ENCODE peak calls at places on chromosomes 6 and 20, in ten cellular contexts. M is foreskin keratinocyte; G is GM23248; A is pancreas; R is IMR-90; W is kidney; I is epithelial cell of prostate; O is left ventricle myocardium inferior; B is breast epithelium; X is CD4-positive, alpha-beta T cell. J is an unnamed sample.
A peak's percentile ranks its signal among the peaks of the same experiment; 100 is the strongest.

GRCh38 chr6:38755874-38756273 is 40.8 kb downstream of the DNAH8 start:
- DNase-seq in R (no peak), W (no peak), M (peak; percentile 93), A (no peak), O (no peak), X (no peak), I (peak; percentile 72), G (no peak), B (no peak), J (no peak)

GRCh38 chr20:63071541-63072181 is 64.9 kb upstream of the BHLHE23 start:
- DNase-seq in O (no peak), B (no peak), G (peak; percentile 92), M (peak; percentile 62), I (no peak), R (peak; percentile 81), A (no peak), X (no peak), W (peak; percentile 61), J (peak; percentile 40)

GRCh38 chr6:129882510-129883023 is 21.5 kb upstream of the TMEM244 start:
- DNase-seq in R (no peak), A (no peak), M (no peak), I (no peak), O (no peak), X (no peak), G (no peak), B (no peak), W (no peak), J (no peak)

GRCh38 chr20:5282561-5282960 is 34.2 kb downstream of the PROKR2 start:
- DNase-seq in X (no peak), I (no peak), B (no peak), R (no peak), A (no peak), G (no peak), W (no peak), O (no peak), M (peak; percentile 51), J (no peak)

GRCh38 chr20:11331096-11331495 is 586.6 kb upstream of the BTBD3 start:
- DNase-seq in O (no peak), G (peak; percentile 63), M (peak; percentile 47), R (no peak), W (no peak), B (no peak), A (no peak), I (peak; percentile 33), X (no peak), J (no peak)

GRCh38 chr6:96816182-96816888 is 20.9 kb downstream of the GPR63 start:
- DNase-seq in R (peak; percentile 48), G (no peak), A (no peak), X (no peak), O (no peak), B (no peak), I (no peak), W (no peak), M (no peak), J (no peak)

GRCh38 chr6:18260448-18261106 is 3.8 kb downstream of the DEK start:
- DNase-seq in M (peak; percentile 66), X (no peak), W (no peak), G (peak; percentile 70), B (no peak), R (peak; percentile 36), I (no peak), A (no peak), O (no peak), J (peak; percentile 49)

GRCh38 chr6:15534970-15535369 is 127.9 kb downstream of the DTNBP1 start:
- DNase-seq in X (no peak), I (no peak), B (no peak), G (no peak), R (no peak), O (no peak), M (no peak), W (no peak), A (no peak), J (no peak)

GRCh38 chr6:117548797-117549301 is 53.5 kb downstream of the GOPC start:
- DNase-seq in X (no peak), G (peak; percentile 42), W (no peak), R (peak; percentile 73), I (no peak), M (peak; percentile 73), O (no peak), A (no peak), B (no peak), J (no peak)

GRCh38 chr20:40144581-40144980 is 544.5 kb downstream of the MAFB start:
- DNase-seq in W (no peak), O (no peak), X (no peak), B (no peak), M (no peak), I (no peak), G (no peak), A (no peak), R (no peak), J (no peak)

GRCh38 chr6:34680802-34681515 is 15.6 kb downstream of the ILRUN start:
- DNase-seq in R (peak; percentile 59), A (no peak), M (no peak), O (no peak), I (no peak), X (no peak), B (no peak), G (peak; percentile 47), W (no peak), J (no peak)

GRCh38 chr20:33233129-33233774 is 2.5 kb upstream of the BPIFA1 start:
- DNase-seq in B (no peak), R (no peak), A (no peak), W (no peak), G (no peak), M (no peak), X (no peak), O (no peak), I (no peak), J (no peak)

GRCh38 chr6:19811397-19812079 is 25.6 kb upstream of the ID4 start:
- DNase-seq in A (no peak), R (no peak), G (no peak), O (no peak), X (no peak), M (no peak), W (no peak), B (no peak), I (no peak), J (no peak)

GRCh38 chr6:164266851-164267250 is 852.3 kb downstream of the QKI start:
- DNase-seq in O (no peak), G (no peak), W (no peak), R (no peak), A (no peak), B (no peak), M (no peak), I (no peak), X (no peak), J (no peak)

GRCh38 chr6:164258421-164258820 is 843.9 kb downstream of the QKI start:
- DNase-seq in X (no peak), R (no peak), W (no peak), B (no peak), M (no peak), I (no peak), A (no peak), G (no peak), O (no peak), J (no peak)

GRCh38 chr6:164262348-164262747 is 847.8 kb downstream of the QKI start:
- DNase-seq in B (no peak), G (no peak), W (no peak), R (no peak), A (no peak), I (no peak), X (no peak), O (no peak), M (no peak), J (no peak)
- H3K27ac ChIP-seq in B (no peak overlapping the region), G (no peak overlapping the region), W (no peak overlapping the region), R (no peak overlapping the region), A (no peak overlapping the region), I (no peak overlapping the region), X (no peak overlapping the region), O (no peak overlapping the region), M (no peak overlapping the region), J (no peak overlapping the region)

GRCh38 chr6:42783876-42784738 is 2.3 kb downstream of the BICRAL start:
- DNase-seq in G (peak; percentile 67), X (no peak), W (no peak), B (no peak), O (no peak), I (no peak), M (no peak), A (no peak), R (no peak), J (no peak)

GRCh38 chr6:42784739-42785498 is 3.1 kb downstream of the BICRAL start:
- DNase-seq in M (no peak), X (no peak), O (peak; percentile 17), I (no peak), W (no peak), R (no peak), A (peak; percentile 36), B (no peak), G (peak; percentile 6), J (no peak)

GRCh38 chr6:42788671-42789070 is 6.8 kb downstream of the BICRAL start:
- DNase-seq in G (no peak), I (no peak), R (no peak), M (no peak), B (no peak), W (no peak), A (no peak), O (no peak), X (no peak), J (no peak)

GRCh38 chr6:42786525-42786985 is 4.7 kb downstream of the BICRAL start:
- DNase-seq in X (no peak), M (no peak), O (no peak), R (no peak), G (no peak), W (no peak), I (no peak), B (no peak), A (no peak), J (no peak)

GRCh38 chr6:42787018-42787611 is 5.3 kb downstream of the BICRAL start:
- DNase-seq in M (no peak), B (no peak), A (no peak), R (no peak), G (no peak), X (no peak), I (no peak), O (no peak), W (no peak), J (no peak)
- H3K27ac ChIP-seq in M (no peak overlapping the region), B (peak overlapping the region; percentile 100), A (peak overlapping the region; percentile 15), R (no peak overlapping the region), G (no peak overlapping the region), X (no peak overlapping the region), I (no peak overlapping the region), O (peak overlapping the region; percentile 100), W (no peak overlapping the region), J (peak overlapping the region; percentile 0)

DNA sequence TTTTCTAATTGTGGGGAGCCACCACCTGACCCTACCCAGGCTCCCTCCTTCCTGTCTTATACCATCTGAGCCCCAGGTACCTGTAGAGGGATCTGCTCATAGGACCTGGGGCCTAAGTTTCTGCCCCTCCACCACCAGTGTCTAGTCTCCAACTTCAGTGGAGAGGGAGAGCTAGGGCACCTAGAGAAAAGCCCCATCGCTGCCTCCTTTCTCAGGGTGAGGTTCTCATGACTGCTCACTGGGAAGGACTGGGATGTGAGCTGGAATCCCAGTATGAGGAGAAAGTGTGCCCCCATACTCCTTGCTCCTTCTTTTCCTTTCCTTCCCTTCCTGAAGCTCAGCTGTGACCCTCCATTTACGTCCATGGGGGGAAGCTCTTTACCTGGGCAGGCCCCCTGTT is 231.6 kb downstream of the LRFN2 start:
- DNase-seq in M (no peak), I (no peak), G (no peak), A (no peak), O (no peak), X (no peak), W (no peak), B (no peak), R (no peak), J (no peak)
- H3K27ac ChIP-seq in M (no peak overlapping the region), I (no peak overlapping the region), G (no peak overlapping the region), A (no peak overlapping the region), O (no peak overlapping the region), X (no peak overlapping the region), W (no peak overlapping the region), B (no peak overlapping the region), R (no peak overlapping the region), J (no peak overlapping the region)

GRCh38 chr6:157850030-157850429 is 27.0 kb downstream of the SNX9 start:
- DNase-seq in W (no peak), I (no peak), R (no peak), X (no peak), B (no peak), A (no peak), G (no peak), M (no peak), O (no peak), J (no peak)
- H3K27ac ChIP-seq in W (no peak overlapping the region), I (no peak overlapping the region), R (no peak overlapping the region), X (no peak overlapping the region), B (no peak overlapping the region), A (no peak overlapping the region), G (no peak overlapping the region), M (no peak overlapping the region), O (no peak overlapping the region), J (no peak overlapping the region)